ENCODE peak calls at places on chromosomes 7 and 10, in seven cellular contexts. C, E, T, G, D, M and J are unnamed samples.

GRCh38 chr7:2604608-2605174 is 27.1 kb upstream of the TTYH3 start:
- DNase-seq in E (peak; percentile 70), G (no peak), D (peak; percentile 52), C (no peak), M (no peak), T (no peak), J (no peak)

GRCh38 chr7:55524558-55525310 is 47.6 kb downstream of the VOPP1 start:
- DNase-seq in C (no peak), E (no peak), M (no peak), D (no peak), T (no peak), G (no peak), J (no peak)

GRCh38 chr10:26269754-26270153 is 53.2 kb downstream of the GAD2 start:
- DNase-seq in D (no peak), E (peak; percentile 33), G (no peak), C (peak; percentile 42), M (no peak), T (peak; percentile 38), J (peak; percentile 13)

GRCh38 chr10:68303849-68304412 is 27.9 kb upstream of the HNRNPH3 start:
- DNase-seq in E (no peak), D (no peak), T (peak; percentile 75), G (no peak), M (no peak), C (no peak), J (no peak)

GRCh38 chr10:72049969-72050781 is 38.2 kb downstream of the SPOCK2 start:
- DNase-seq in C (no peak), E (no peak), D (no peak), T (peak; percentile 49), M (no peak), G (no peak), J (no peak)

GRCh38 chr7:41825927-41826480 is 123.1 kb upstream of the INHBA start:
- DNase-seq in D (no peak), E (no peak), C (no peak), T (no peak), M (no peak), G (no peak), J (no peak)

GRCh38 chr10:62177111-62177510 is 91.5 kb downstream of the RTKN2 start:
- DNase-seq in T (no peak), G (no peak), M (no peak), C (no peak), E (no peak), D (no peak), J (no peak)

GRCh38 chr10:22606164-22606614 is 108.2 kb downstream of the PIP4K2A start:
- DNase-seq in D (no peak), T (peak; percentile 84), G (no peak), M (peak; percentile 93), E (no peak), C (no peak), J (no peak)

GRCh38 chr10:102150970-102151773 is 1.0 kb upstream of the NOLC1 start:
- DNase-seq in T (peak; percentile 65), C (no peak), M (no peak), G (no peak), E (no peak), D (no peak), J (no peak)

GRCh38 chr7:33745934-33746333 is 159.4 kb upstream of the BMPER start:
- DNase-seq in M (no peak), D (no peak), G (no peak), E (no peak), T (no peak), C (no peak), J (no peak)

GRCh38 chr10:125127986-125128385 is 32.4 kb downstream of the CTBP2 start:
- DNase-seq in D (no peak), M (no peak), E (no peak), G (no peak), C (no peak), T (no peak), J (no peak)
- H3K27ac ChIP-seq in D (no peak overlapping the region), M (no peak overlapping the region), E (no peak overlapping the region), G (no peak overlapping the region), C (no peak overlapping the region), T (no peak overlapping the region), J (no peak overlapping the region)

DNA sequence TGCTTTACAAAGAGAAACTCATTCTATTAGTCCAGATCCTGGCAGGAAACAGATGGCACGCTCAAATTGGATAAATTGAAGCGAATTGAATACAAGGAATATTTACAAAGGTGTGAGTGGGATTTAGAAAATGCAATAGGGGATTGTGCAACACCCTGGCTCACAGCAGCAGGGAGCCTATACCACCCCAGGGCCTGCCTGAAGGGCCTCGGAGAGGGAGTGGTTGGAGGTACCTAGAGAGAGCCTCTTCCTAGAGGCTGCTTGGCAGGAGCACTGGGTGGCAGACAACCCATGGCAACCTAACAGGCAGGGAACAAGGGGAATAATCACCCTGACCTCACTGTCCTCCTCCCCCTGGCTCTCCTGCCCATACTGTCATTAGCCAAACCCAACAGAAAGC is 27.7 kb upstream of the FAM204A start:
- DNase-seq in G (no peak), E (peak; percentile 12), C (no peak), M (no peak), D (no peak), T (no peak), J (no peak)
- TF ChIP-seq SIN3A in G (no peak), E (no peak), C (no peak), M (no peak), D (no peak), T (no peak), J (no peak)

GRCh38 chr7:28790467-28790866 is 167.7 kb downstream of the TRIL start:
- DNase-seq in D (no peak), T (no peak), C (no peak), G (no peak), M (no peak), E (no peak), J (no peak)

GRCh38 chr7:28784166-28784870 is 173.8 kb downstream of the TRIL start:
- DNase-seq in E (peak; percentile 49), T (no peak), M (no peak), C (no peak), G (no peak), D (no peak), J (no peak)

GRCh38 chr7:28782362-28782761 is 175.8 kb downstream of the TRIL start:
- DNase-seq in D (no peak), C (no peak), E (no peak), G (no peak), T (no peak), M (no peak), J (no peak)

GRCh38 chr7:28787116-28787515 is 171.0 kb downstream of the TRIL start:
- DNase-seq in G (no peak), D (no peak), E (no peak), M (no peak), T (no peak), C (no peak), J (no peak)

DNA sequence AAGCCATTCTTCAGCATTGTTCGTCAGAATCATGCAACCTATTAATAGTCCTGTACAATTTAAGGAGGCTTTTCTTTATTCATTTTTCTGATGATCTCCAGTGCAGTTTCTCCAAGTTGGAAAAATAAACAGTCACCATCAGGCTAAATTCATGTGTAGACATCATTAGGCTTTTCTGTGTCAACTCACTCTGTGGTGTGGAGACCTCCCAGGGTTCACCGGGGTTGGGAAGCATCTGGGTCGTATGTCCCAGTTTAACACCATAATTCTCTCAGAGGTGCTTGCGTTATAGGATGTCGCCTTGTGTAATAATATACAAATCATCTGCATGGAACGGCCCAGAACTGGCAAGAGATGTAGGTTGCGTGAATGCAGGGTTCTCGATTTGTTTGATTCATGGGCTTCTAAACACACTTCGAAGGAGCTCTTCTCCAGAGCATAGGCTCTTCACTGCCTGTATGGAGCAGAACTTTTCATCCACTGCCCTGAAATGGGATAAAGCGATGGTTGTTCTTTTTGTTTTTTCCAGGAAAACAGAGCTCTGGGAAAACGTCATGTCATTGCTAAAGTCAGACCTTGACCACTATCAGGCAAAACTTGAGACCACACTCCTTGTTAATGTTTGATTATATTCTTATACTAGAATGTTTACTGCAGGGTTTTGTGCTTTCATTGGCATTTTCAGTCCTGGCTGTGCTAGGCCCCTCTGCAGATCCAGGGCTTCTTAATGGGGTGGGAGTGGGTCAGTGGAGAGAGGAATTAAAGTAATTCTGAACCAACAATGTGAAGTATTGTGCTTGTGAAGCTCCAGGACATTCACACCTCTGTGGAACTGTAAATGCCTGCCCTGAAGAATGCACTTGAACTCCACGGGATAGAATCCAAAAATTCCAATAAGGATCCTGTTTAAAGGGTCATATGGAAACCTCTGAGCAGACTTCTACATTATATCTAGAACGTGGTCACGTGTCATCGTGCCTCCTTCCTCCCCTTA is 172.8 kb downstream of the TRIL start:
- DNase-seq in M (no peak), T (no peak), C (no peak), E (no peak), D (no peak), G (no peak), J (no peak)
- H3K27ac ChIP-seq in M (no peak overlapping the region), T (no peak overlapping the region), C (no peak overlapping the region), E (no peak overlapping the region), D (no peak overlapping the region), G (no peak overlapping the region), J (no peak overlapping the region)

DNA sequence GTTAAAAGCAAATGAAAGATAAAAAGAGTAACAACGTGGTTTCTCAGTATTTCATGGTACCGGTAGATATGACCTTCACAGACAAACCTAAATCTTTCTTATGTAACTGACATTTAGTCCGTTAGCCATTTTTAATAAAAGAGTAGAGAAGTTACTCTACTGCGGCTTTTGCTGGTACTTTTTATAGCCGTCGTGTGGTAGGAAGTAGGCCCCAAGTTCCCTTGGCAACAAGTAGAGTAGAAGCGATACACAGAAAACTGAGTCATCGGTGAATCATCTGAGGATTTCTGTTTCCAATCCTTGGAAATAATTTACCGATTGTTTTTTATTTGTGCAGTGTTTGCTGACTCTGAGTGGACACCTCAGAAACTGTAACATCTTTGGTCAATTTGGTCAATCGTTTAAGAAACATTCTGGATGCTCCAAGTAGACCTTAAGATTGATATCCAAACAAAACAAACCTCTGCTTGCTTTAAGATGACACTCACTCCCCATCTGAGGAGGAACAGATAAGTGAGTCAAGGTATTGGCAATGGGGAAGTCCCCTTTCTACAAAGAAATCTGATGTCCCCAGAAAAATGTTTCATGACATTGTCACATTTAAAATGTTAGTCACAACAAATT is 63.9 kb upstream of the AHR start:
- DNase-seq in E (no peak), D (no peak), C (peak; percentile 77), M (peak; percentile 74), T (peak; percentile 32), G (peak; percentile 15), J (peak; percentile 94)
- TF ChIP-seq SIN3A in E (no peak), D (no peak), C (peak; percentile 48), M (no peak), T (no peak), G (no peak), J (no peak)